ENCODE peak calls at places on chromosomes 4 and X, in six cellular contexts. W is IMR-90, E is mesenchymal stem cell, S is H9, C is H1, F is trophoblast cell. H is an unnamed sample.

GRCh38 chr4:176540814-176541213 is 221.0 kb downstream of the SPCS3 start:
- DNase-seq in W (no peak), E (no peak), S (no peak), C (no peak), F (no peak), H (no peak)

GRCh38 chrX:1425381-1425780 is 27.3 kb downstream of the ASMTL start:
- DNase-seq in W (no peak), E (no peak), S (no peak), C (no peak), F (no peak), H (no peak)

GRCh38 chrX:20263474-20263873 is 3.2 kb downstream of the RPS6KA3 start:
- DNase-seq in W (peak), E (peak), S (no peak), C (no peak), F (no peak), H (no peak)

GRCh38 chr4:79141530-79141929 is 184.3 kb downstream of the NAA11 start:
- DNase-seq in W (peak), E (peak), S (peak), C (peak), F (peak), H (peak)

GRCh38 chr4:180106997-180107396 is 2136.2 kb upstream of the TENM3 start:
- DNase-seq in W (peak), E (no peak), S (no peak), C (no peak), F (no peak), H (no peak)

GRCh38 chr4:173243917-173244658 is 75.5 kb downstream of the GALNT7 start:
- DNase-seq in W (no peak), E (no peak), S (no peak), C (no peak), F (no peak), H (no peak)

GRCh38 chr4:1045193-1045594 is 33.8 kb downstream of the FGFRL1 start:
- DNase-seq in W (no peak), E (no peak), S (no peak), C (no peak), F (no peak), H (no peak)

GRCh38 chrX:150119323-150119722 is 181.0 kb upstream of the EOLA2 start:
- DNase-seq in W (no peak), E (no peak), S (no peak), C (no peak), F (no peak), H (no peak)

GRCh38 chr4:38003628-38004027 is 43.4 kb downstream of the PTTG2 start:
- DNase-seq in W (no peak), E (no peak), S (no peak), C (no peak), F (no peak), H (no peak)

GRCh38 chr4:38002451-38003071 is 42.4 kb downstream of the PTTG2 start:
- DNase-seq in W (peak), E (no peak), S (no peak), C (no peak), F (peak), H (no peak)

GRCh38 chr4:38004062-38004461 is 43.9 kb downstream of the PTTG2 start:
- DNase-seq in W (peak), E (peak), S (no peak), C (no peak), F (no peak), H (no peak)

GRCh38 chr4:38003102-38003501 is 42.9 kb downstream of the PTTG2 start:
- DNase-seq in W (no peak), E (no peak), S (no peak), C (no peak), F (no peak), H (no peak)

GRCh38 chr4:38001927-38002326 is 41.7 kb downstream of the PTTG2 start:
- DNase-seq in W (no peak), E (no peak), S (no peak), C (no peak), F (no peak), H (no peak)
- H3K14ac ChIP-seq in W (no peak), E (no peak), S (no peak), C (no peak), F (no peak), H (no peak)

GRCh38 chr4:96108146-96108545 is 268.3 kb downstream of the PDHA2 start:
- DNase-seq in W (no peak), E (no peak), S (no peak), C (no peak), F (no peak), H (no peak)
- H3K14ac ChIP-seq in W (no peak), E (no peak), S (no peak), C (no peak), F (no peak), H (no peak)

GRCh38 chr4:151488968-151489367 is 80.0 kb downstream of the FHIP1A start:
- DNase-seq in W (no peak), E (no peak), S (no peak), C (no peak), F (peak), H (no peak)
- H3K14ac ChIP-seq in W (no peak), E (no peak), S (no peak), C (no peak), F (no peak), H (no peak)

DNA sequence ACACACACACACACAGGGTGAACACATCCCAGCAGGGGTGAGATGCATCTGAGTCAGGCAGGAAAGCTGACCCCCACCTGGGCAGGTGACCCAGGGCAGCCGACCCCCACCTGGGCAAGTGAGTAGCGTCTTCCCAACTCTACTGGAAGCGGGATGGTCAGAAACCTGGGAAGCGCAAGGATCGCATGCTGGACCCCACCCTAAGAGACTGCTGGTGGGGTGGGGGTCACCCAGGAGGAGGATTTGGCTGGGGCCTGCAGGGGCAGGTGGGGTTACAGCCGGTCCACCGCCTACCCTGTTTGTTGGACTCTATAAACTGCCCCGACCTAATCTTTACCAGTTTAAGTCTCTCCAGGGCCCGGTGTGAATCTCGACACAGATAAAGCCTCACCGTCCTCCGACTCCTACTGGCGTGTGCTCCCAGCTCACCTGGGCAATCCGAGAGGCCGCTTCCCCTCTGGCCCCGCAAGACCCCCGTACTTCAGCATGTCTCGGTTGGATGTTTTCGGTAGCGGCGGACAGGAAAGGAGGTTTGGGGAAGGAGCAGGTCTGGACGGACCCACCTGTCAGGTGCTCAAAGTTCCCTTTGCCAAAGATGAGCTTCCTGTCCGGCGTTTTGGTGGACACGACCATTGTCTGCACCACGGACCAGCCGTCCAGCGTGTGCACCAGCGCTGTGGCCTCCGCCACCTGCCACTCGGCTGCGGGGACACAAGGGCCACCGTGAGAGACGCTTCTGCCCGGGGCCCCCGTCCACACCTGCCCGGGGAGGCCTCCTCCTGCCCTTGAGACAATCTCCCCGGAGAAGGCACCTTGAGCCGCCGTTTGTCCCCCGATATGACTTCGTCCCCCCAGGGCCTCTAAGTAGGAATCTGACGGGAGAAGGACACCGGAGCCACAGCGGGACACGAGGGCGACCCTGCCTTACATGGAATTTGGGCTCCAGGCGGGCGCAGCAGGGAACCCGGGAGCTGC is 2.0 kb downstream of the GTPBP6 start:
- DNase-seq in W (no peak), E (no peak), S (no peak), C (no peak), F (no peak), H (no peak)
- H3K14ac ChIP-seq in W (no peak), E (no peak), S (no peak), C (no peak), F (no peak), H (no peak)

DNA sequence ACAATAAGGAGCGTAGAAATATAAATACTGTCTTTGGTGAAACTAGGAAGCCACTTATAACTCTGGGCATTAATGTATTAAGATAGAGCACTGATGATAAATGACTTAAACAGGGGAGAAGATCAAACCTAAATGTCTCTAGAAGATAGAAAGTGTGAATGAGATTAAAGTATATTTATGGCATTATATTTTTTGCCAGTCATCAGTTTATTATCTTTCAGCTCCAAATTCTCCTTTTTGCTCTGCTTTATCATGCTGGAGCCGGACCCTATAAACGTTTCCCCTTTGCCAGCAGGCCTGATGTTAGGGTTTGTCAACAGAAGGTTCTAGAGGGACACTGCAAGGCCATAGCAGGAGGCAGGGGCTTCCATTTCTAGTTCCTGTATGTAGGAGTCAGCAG is 76.4 kb downstream of the TBC1D19 start:
- DNase-seq in W (no peak), E (no peak), S (no peak), C (no peak), F (no peak), H (no peak)
- H3K14ac ChIP-seq in W (no peak), E (no peak), S (no peak), C (no peak), F (no peak), H (no peak)